ENCODE peak calls at places on chromosomes 3 and 15, in seven cellular contexts. O is spleen, I is ovary, V is adrenal gland, P is tibial nerve, J is testis, K is breast epithelium. X is an unnamed sample. For H3K27me3, the result is how much of the 10 kb centered on the place peaks cover.

GRCh38 chr3:43243590-43244587 is 42.5 kb upstream of the SNRK start:
- DNase-seq in O (no peak), I (no peak), V (no peak), P (no peak), J (no peak), K (no peak), X (no peak)

GRCh38 chr3:67388738-67389137 is 265.7 kb downstream of the SUCLG2 start:
- DNase-seq in O (no peak), I (no peak), V (no peak), P (no peak), J (no peak), K (no peak), X (no peak)

GRCh38 chr15:31387483-31388118 is 61.0 kb downstream of the KLF13 start:
- DNase-seq in O (no peak), I (no peak), V (peak), P (no peak), J (no peak), K (no peak), X (peak)

GRCh38 chr15:79172032-79172481 is 81.5 kb upstream of the RASGRF1 start:
- DNase-seq in O (no peak), I (no peak), V (peak), P (no peak), J (peak), K (no peak), X (peak)

GRCh38 chr15:41501961-41502786 is 8.5 kb downstream of the ITPKA start:
- DNase-seq in O (peak), I (no peak), V (no peak), P (no peak), J (peak), K (no peak), X (no peak)

GRCh38 chr3:16704938-16705337 is 99.7 kb upstream of the DAZL start:
- DNase-seq in O (no peak), I (no peak), V (no peak), P (no peak), J (no peak), K (no peak), X (no peak)

GRCh38 chr3:10377148-10377725 is 56.3 kb upstream of the SEC13 start:
- DNase-seq in O (peak), I (no peak), V (no peak), P (no peak), J (no peak), K (no peak), X (no peak)

GRCh38 chr3:133547432-133548041 is 25.9 kb upstream of the CDV3 start:
- DNase-seq in O (no peak), I (no peak), V (no peak), P (no peak), J (no peak), K (peak), X (peak)

GRCh38 chr15:82262422-82263026 is at the start of the genes EFL1 and SAXO2:
- DNase-seq in O (peak), I (peak), V (peak), P (peak), J (peak), K (peak), X (peak)

GRCh38 chr3:188244395-188244861 is 90.5 kb downstream of the LPP start:
- DNase-seq in O (no peak), I (no peak), V (no peak), P (no peak), J (no peak), K (no peak), X (no peak)

GRCh38 chr3:170746175-170746942 is 123.6 kb downstream of the RPL22L1 start:
- DNase-seq in O (no peak), I (no peak), V (no peak), P (no peak), J (no peak), K (no peak), X (no peak)

GRCh38 chr3:51686512-51687215 is 15.6 kb downstream of the TEX264 start:
- DNase-seq in O (peak), I (no peak), V (peak), P (no peak), J (peak), K (no peak), X (peak)

GRCh38 chr3:71512000-71512399 is 71.5 kb downstream of the FOXP1 start:
- DNase-seq in O (no peak), I (no peak), V (no peak), P (no peak), J (no peak), K (no peak), X (no peak)

GRCh38 chr3:155876537-155876936 is 6.1 kb downstream of the GMPS start:
- DNase-seq in O (no peak), I (no peak), V (no peak), P (no peak), J (no peak), K (no peak), X (no peak)

GRCh38 chr3:38634133-38634532 is 15.4 kb downstream of the SCN5A start:
- DNase-seq in O (peak), I (no peak), V (no peak), P (no peak), J (no peak), K (no peak), X (no peak)

GRCh38 chr3:80190051-80190450 is 422.3 kb upstream of the ROBO1 start:
- DNase-seq in O (no peak), I (no peak), V (peak), P (no peak), J (no peak), K (no peak), X (no peak)

GRCh38 chr15:78149805-78150751 is 916 bp downstream of the IDH3A start:
- DNase-seq in O (no peak), I (no peak), V (peak), P (no peak), J (no peak), K (no peak), X (peak)

GRCh38 chr15:64155802-64156651 is 4.5 kb downstream of the SNX22 start:
- DNase-seq in O (peak), I (no peak), V (peak), P (no peak), J (no peak), K (no peak), X (no peak)

GRCh38 chr3:123448503-123449091 is at the start of gene ADCY5:
- DNase-seq in O (peak), I (peak), V (no peak), P (no peak), J (no peak), K (no peak), X (peak)

GRCh38 chr15:65875458-65875857 is 6.2 kb downstream of the RAB11A start:
- DNase-seq in O (no peak), I (no peak), V (no peak), P (no peak), J (no peak), K (no peak), X (no peak)

GRCh38 chr3:183553263-183554026 is 2.1 kb downstream of the KLHL6 start:
- DNase-seq in O (no peak), I (no peak), V (no peak), P (no peak), J (no peak), K (no peak), X (no peak)

GRCh38 chr3:156525808-156526207 is 29.1 kb downstream of the SSR3 start:
- DNase-seq in O (no peak), I (no peak), V (no peak), P (no peak), J (no peak), K (no peak), X (no peak)

GRCh38 chr3:190458040-190458439 is 8.3 kb upstream of the TMEM207 start:
- DNase-seq in O (no peak), I (no peak), V (no peak), P (no peak), J (no peak), K (no peak), X (no peak)

GRCh38 chr3:195771651-195772300 is 40.0 kb downstream of the MUC4 start:
- DNase-seq in O (peak), I (no peak), V (no peak), P (no peak), J (no peak), K (no peak), X (no peak)

GRCh38 chr3:51860703-51861665 is at the start of gene IQCF2:
- DNase-seq in O (no peak), I (no peak), V (no peak), P (no peak), J (no peak), K (no peak), X (no peak)

GRCh38 chr3:61358364-61358763 is 107.1 kb upstream of the FHIT start:
- DNase-seq in O (peak), I (peak), V (peak), P (peak), J (peak), K (peak), X (peak)

GRCh38 chr3:27127195-27127594 is 242.0 kb downstream of the NEK10 start:
- DNase-seq in O (no peak), I (no peak), V (no peak), P (no peak), J (no peak), K (no peak), X (no peak)

GRCh38 chr15:99123706-99124451 is 19.0 kb downstream of the SYNM start:
- DNase-seq in O (no peak), I (peak), V (peak), P (peak), J (peak), K (peak), X (peak)

GRCh38 chr3:115280531-115280930 is 133.4 kb upstream of the ZBTB20 start:
- DNase-seq in O (no peak), I (no peak), V (no peak), P (no peak), J (no peak), K (no peak), X (no peak)

GRCh38 chr3:71942432-71942831 is 157.5 kb upstream of the PROK2 start:
- DNase-seq in O (no peak), I (no peak), V (no peak), P (no peak), J (no peak), K (no peak), X (no peak)

GRCh38 chr15:66670698-66671580 is 31.1 kb upstream of the SMAD6 start:
- DNase-seq in O (no peak), I (no peak), V (no peak), P (no peak), J (peak), K (peak), X (peak)

DNA sequence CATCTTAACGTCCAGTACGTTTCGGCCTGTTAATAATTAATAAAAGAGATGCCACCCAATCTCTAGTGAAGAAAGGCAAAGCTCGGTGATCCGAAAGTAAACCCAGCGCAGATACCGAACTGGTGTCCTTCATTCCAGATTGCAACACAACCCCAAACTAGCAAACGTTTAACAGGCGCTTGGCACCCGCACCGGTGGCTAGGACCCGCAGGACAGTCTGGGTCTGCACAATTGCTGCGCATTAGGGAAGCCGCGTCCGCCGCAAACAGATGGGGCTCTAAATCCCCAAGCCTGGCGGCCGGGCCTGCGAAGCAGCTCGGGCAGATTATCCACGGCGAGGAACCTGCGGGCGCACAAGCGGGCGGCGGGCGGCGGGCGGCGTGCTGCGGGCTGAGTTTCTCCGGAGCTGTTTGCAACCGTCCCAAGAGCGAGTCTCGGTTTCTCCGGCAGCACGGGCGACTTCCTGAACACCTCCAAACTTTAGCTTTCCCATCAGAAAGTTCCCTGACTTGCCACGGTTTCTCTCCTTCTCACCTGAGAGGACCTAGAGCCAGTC is 112.1 kb upstream of the ICE2 start:
- DNase-seq in O (peak), I (peak), V (peak), P (peak), J (peak), K (peak), X (peak)
- H3K27me3 ChIP-seq in O (under half), I (under half), V (under half), P (under half), J (under half), K (under half), X (under half)

DNA sequence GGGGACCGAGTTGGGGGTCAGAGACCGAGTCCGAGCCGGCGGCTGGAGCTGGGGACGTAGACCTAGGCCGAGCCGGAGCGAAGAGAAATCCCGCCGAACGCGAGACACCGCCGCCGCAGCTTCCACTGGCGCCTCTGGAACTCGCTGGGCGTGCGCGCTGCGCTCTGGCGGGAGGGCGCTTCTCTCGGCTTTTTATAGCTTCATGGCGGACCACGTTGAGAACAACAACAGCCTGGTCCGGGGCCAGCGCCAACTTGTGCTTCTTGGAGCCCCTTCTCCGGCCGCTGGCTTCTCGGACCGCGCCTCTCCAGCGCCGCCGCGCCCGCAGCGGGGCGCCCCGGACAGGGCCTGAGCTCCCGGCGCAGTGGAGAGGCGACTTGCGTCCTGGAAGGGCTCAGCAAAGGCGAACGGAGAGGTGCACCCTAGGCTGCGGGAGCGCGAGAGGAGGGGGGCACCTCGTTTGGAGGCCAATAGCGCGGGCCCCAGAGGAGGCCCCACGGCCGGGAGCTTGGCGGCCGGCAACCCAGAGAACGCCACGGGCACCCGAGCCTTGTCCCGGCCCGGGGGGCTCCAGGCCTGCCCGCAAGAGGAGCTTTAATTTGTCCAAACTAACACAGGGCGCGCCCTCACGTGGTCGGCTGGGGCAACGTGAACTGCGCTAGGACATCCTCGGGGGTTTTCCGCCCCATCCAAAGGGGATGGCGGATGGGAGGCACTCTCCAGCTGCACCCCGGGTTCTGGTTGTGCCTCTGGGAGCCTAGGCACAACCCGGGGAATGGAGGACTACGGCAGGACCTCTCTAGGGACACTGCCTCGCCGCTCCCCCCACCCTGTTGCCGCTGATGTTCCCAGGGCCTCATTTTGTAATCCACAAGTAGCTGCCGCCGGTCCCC is 37.7 kb downstream of the HMCES start:
- DNase-seq in O (peak), I (peak), V (peak), P (peak), J (peak), K (peak), X (peak)
- TF ChIP-seq POLR2A in O (peak), I (peak), V (peak), P (peak), J (peak), K (peak), X (peak)

GRCh38 chr3:15279200-15279599 is 53.2 kb downstream of the SH3BP5 start:
- DNase-seq in O (no peak), I (no peak), V (no peak), P (no peak), J (no peak), K (no peak), X (no peak)
- H3K27me3 ChIP-seq in O (under half), I (under half), V (under half), P (under half), J (under half), K (under half), X (under half)

GRCh38 chr3:150729682-150730360 is 26.1 kb upstream of the ERICH6 start:
- DNase-seq in O (no peak), I (no peak), V (no peak), P (no peak), J (no peak), K (no peak), X (no peak)

GRCh38 chr3:150736316-150736719 is 26.7 kb downstream of the SIAH2 start:
- DNase-seq in O (no peak), I (no peak), V (no peak), P (no peak), J (no peak), K (no peak), X (no peak)

GRCh38 chr3:150733936-150734794 is 28.8 kb downstream of the SIAH2 start:
- DNase-seq in O (no peak), I (no peak), V (peak), P (no peak), J (no peak), K (no peak), X (no peak)

GRCh38 chr3:150734795-150735119 is 28.2 kb downstream of the SIAH2 start:
- DNase-seq in O (no peak), I (no peak), V (no peak), P (no peak), J (no peak), K (no peak), X (no peak)

DNA sequence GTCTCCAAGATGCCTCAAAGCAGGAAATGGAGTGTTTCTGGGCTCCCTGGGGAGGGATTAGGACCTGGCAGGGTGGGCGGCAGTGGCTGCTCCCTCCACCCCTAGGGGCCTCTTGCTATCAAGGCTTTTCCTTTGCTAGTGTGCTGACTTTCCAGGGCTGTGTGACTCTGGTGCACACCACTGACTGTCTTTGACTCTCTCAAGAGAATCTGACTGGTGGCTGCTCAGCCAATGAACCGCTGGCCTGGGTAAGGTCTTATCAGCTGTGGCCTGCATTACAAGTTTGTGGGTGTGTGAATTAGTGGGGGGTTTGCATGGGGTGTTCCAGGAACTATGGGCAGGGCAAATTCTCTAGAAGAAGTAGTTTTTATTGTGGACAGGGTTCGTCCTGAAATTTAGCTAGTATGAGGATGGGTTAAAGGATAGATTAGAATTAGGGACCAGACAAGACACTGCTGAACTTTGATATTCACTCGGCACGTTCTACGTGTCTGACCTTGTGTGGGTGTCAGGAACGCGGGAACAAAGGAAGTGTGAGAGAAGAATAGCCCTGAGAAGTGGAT is 29.5 kb downstream of the SIAH2 start:
- DNase-seq in O (no peak), I (no peak), V (no peak), P (no peak), J (no peak), K (no peak), X (no peak)
- TF ChIP-seq POLR2A in O (no peak), I (no peak), V (peak), P (no peak), J (no peak), K (no peak), X (no peak)

DNA sequence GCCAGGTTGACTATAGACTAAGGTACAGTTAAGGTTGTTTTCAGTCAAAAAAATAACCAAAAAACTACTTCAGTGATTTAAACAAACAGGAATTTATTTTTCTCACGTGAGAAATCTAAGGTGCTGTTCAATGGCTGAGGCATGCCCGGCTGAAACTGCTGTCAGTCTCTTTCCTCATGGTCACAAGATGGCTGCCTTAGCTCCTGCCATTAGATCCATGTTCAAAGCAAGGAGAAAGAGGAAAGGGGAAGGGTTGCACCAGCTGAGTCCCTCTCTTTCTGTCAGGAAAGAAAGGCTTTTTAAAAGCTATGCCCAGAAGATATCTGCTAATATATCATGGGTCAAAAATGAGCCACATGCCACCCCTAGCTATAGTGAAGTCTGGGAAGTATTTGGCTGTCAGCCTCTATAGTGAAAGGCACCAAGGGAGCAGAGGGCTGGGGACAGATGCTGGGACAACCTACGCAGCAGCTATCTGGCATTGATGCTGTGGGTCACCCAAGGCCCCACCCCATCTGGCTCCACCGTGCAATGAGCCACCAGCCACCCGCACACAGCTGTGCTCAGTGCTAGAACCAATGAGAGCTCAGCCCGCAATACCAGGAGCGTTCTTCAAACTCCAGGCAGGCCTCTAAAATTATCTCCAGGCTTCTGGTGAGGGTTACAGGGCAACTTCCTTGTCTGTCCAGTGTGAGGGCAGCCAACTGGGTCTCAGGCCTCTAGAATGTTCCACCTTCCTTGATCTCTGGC is 64.7 kb upstream of the GATA2 start:
- DNase-seq in O (no peak), I (no peak), V (no peak), P (no peak), J (no peak), K (no peak), X (no peak)
- H3K27me3 ChIP-seq in O (under half), I (under half), V (under half), P (half or more), J (under half), K (under half), X (under half)

DNA sequence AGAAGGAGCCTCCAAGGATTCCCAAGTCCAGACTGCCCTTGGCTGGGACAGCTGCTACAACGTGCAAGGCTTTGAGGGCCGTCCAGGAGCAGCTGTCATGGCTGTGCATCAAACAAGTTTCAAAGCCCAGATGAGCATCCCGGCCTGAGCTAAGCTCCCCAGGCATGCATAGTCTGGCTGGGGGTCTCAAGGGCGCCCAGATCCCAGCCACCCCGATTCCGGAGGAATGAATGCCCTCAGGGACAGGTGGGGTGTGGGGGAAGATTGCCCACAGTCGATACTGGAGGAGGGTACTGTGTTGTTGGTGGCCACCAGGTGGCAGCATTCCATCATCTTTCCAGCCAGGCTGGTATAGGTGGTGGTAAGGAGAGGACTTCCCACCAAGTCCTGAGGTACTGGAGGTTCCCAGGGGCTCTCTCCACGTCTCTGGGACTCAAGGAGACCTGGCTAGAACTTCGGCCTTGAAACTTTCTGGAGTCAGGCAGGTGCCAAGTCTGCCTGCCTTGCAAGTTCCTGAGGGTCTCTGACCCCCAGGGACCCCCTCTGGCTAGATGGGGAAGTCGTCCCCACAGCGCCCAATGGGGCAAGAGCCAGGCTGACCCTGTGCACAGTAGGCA is 32.8 kb downstream of the RBM5 start:
- DNase-seq in O (peak), I (peak), V (peak), P (peak), J (peak), K (peak), X (peak)
- TF ChIP-seq POLR2A in O (no peak), I (no peak), V (no peak), P (no peak), J (no peak), K (no peak), X (peak)